ENCODE peak calls at places on chromosomes 3 and 15, in seven cellular contexts. One of them, this sample, is unnamed.

GRCh38 chr3:81726132-81726531 is 35.3 kb downstream of the GBE1 start:
- DNase-seq in right cardiac atrium: no peak
- DNase-seq in IMR-90: peak; percentile 56
- DNase-seq in psoas muscle: no peak
- DNase-seq in AG10803: peak; percentile 70
- DNase-seq in A549: no peak
- DNase-seq in neural progenitor cell: no peak
- DNase-seq in this sample: peak; percentile 31

GRCh38 chr3:194166682-194167479 is 30.9 kb downstream of the HES1 start:
- DNase-seq in IMR-90: no peak
- DNase-seq in psoas muscle: no peak
- DNase-seq in neural progenitor cell: peak; percentile 30
- DNase-seq in A549: no peak
- DNase-seq in right cardiac atrium: peak; percentile 85
- DNase-seq in AG10803: no peak
- DNase-seq in this sample: no peak

GRCh38 chr15:40338041-40338657 is 2.6 kb downstream of the CCDC9B start:
- DNase-seq in A549: peak; percentile 66
- DNase-seq in neural progenitor cell: peak; percentile 88
- DNase-seq in psoas muscle: peak; percentile 82
- DNase-seq in AG10803: peak; percentile 56
- DNase-seq in right cardiac atrium: peak; percentile 92
- DNase-seq in IMR-90: peak; percentile 60
- DNase-seq in this sample: no peak

GRCh38 chr3:11734-12133 is 184.8 kb upstream of the CHL1 start:
- DNase-seq in AG10803: peak; percentile 1
- DNase-seq in neural progenitor cell: peak; percentile 34
- DNase-seq in IMR-90: no peak
- DNase-seq in A549: peak; percentile 45
- DNase-seq in psoas muscle: peak; percentile 56
- DNase-seq in right cardiac atrium: peak; percentile 49
- DNase-seq in this sample: no peak

GRCh38 chr3:98731720-98732238 is 31.4 kb upstream of the ST3GAL6 start:
- DNase-seq in psoas muscle: no peak
- DNase-seq in AG10803: no peak
- DNase-seq in right cardiac atrium: no peak
- DNase-seq in neural progenitor cell: no peak
- DNase-seq in IMR-90: no peak
- DNase-seq in A549: no peak
- DNase-seq in this sample: no peak

GRCh38 chr3:63343674-63344073 is 65.6 kb downstream of the SYNPR start:
- DNase-seq in psoas muscle: peak; percentile 76
- DNase-seq in A549: peak; percentile 40
- DNase-seq in IMR-90: peak; percentile 92
- DNase-seq in AG10803: peak; percentile 98
- DNase-seq in right cardiac atrium: peak; percentile 68
- DNase-seq in neural progenitor cell: peak; percentile 54
- DNase-seq in this sample: peak; percentile 97

GRCh38 chr3:29313074-29313473 is 32.2 kb downstream of the RBMS3 start:
- DNase-seq in right cardiac atrium: no peak
- DNase-seq in IMR-90: peak; percentile 59
- DNase-seq in AG10803: peak; percentile 94
- DNase-seq in neural progenitor cell: no peak
- DNase-seq in psoas muscle: no peak
- DNase-seq in A549: no peak
- DNase-seq in this sample: no peak

GRCh38 chr3:192851821-192852352 is 65.8 kb downstream of the MB21D2 start:
- DNase-seq in IMR-90: peak; percentile 42
- DNase-seq in neural progenitor cell: no peak
- DNase-seq in A549: peak; percentile 79
- DNase-seq in psoas muscle: peak; percentile 76
- DNase-seq in AG10803: peak; percentile 75
- DNase-seq in right cardiac atrium: peak; percentile 67
- DNase-seq in this sample: peak; percentile 68

GRCh38 chr15:73383310-73384185 is 14.8 kb upstream of the HCN4 start:
- DNase-seq in right cardiac atrium: no peak
- DNase-seq in psoas muscle: no peak
- DNase-seq in IMR-90: no peak
- DNase-seq in AG10803: no peak
- DNase-seq in A549: no peak
- DNase-seq in neural progenitor cell: no peak
- DNase-seq in this sample: no peak

GRCh38 chr3:100254168-100254777 is 6.5 kb upstream of the TBC1D23 start:
- DNase-seq in A549: peak; percentile 65
- DNase-seq in AG10803: peak; percentile 71
- DNase-seq in right cardiac atrium: peak; percentile 69
- DNase-seq in IMR-90: peak; percentile 78
- DNase-seq in neural progenitor cell: peak; percentile 86
- DNase-seq in psoas muscle: no peak
- DNase-seq in this sample: no peak

GRCh38 chr15:61387675-61388074 is 158.6 kb upstream of the RORA start:
- DNase-seq in A549: no peak
- DNase-seq in neural progenitor cell: no peak
- DNase-seq in AG10803: no peak
- DNase-seq in psoas muscle: no peak
- DNase-seq in right cardiac atrium: no peak
- DNase-seq in IMR-90: no peak
- DNase-seq in this sample: peak; percentile 36

GRCh38 chr15:39880718-39881387 is 39.2 kb downstream of the GPR176 start:
- DNase-seq in AG10803: peak; percentile 18
- DNase-seq in IMR-90: no peak
- DNase-seq in neural progenitor cell: no peak
- DNase-seq in psoas muscle: no peak
- DNase-seq in A549: no peak
- DNase-seq in right cardiac atrium: no peak
- DNase-seq in this sample: no peak

GRCh38 chr3:188390775-188391443 is 237.0 kb downstream of the LPP start:
- DNase-seq in neural progenitor cell: peak; percentile 49
- DNase-seq in right cardiac atrium: no peak
- DNase-seq in AG10803: no peak
- DNase-seq in IMR-90: no peak
- DNase-seq in A549: no peak
- DNase-seq in psoas muscle: no peak
- DNase-seq in this sample: no peak

GRCh38 chr3:123695731-123696640 is 111.1 kb upstream of the HACD2 start:
- DNase-seq in AG10803: no peak
- DNase-seq in A549: no peak
- DNase-seq in right cardiac atrium: no peak
- DNase-seq in psoas muscle: no peak
- DNase-seq in IMR-90: no peak
- DNase-seq in neural progenitor cell: no peak
- DNase-seq in this sample: no peak

GRCh38 chr3:123696796-123697195 is 111.9 kb upstream of the HACD2 start:
- DNase-seq in psoas muscle: no peak
- DNase-seq in IMR-90: peak; percentile 14
- DNase-seq in right cardiac atrium: no peak
- DNase-seq in AG10803: no peak
- DNase-seq in neural progenitor cell: no peak
- DNase-seq in A549: no peak
- DNase-seq in this sample: no peak

GRCh38 chr3:123694377-123695147 is 109.7 kb upstream of the HACD2 start:
- DNase-seq in AG10803: no peak
- DNase-seq in A549: no peak
- DNase-seq in neural progenitor cell: no peak
- DNase-seq in right cardiac atrium: no peak
- DNase-seq in psoas muscle: no peak
- DNase-seq in IMR-90: peak; percentile 48
- DNase-seq in this sample: no peak

GRCh38 chr3:123693584-123693983 is 108.7 kb upstream of the HACD2 start:
- DNase-seq in right cardiac atrium: no peak
- DNase-seq in psoas muscle: no peak
- DNase-seq in neural progenitor cell: no peak
- DNase-seq in A549: no peak
- DNase-seq in IMR-90: no peak
- DNase-seq in AG10803: no peak
- DNase-seq in this sample: no peak

DNA sequence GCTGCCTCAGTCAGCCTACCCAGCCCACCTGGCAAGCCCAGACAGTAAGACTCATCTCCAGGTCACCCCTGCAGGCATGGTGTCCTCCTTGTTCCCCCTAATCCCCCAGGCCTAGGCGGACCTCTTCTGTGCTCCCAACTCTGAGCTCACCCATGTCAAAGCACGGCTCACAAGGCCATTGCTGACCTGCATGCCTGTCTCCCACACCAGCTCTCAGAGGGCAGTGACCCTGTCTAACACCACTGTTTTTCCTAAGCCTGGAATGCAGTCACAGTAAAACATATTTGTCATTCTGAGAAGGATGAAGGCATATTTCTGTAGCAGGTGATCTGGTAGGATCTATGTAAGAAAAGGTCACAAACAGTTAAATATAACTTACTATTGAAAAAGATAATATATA is 110.3 kb upstream of the HACD2 start:
- DNase-seq in right cardiac atrium: no peak
- DNase-seq in IMR-90: no peak
- DNase-seq in A549: no peak
- DNase-seq in AG10803: no peak
- DNase-seq in neural progenitor cell: no peak
- DNase-seq in psoas muscle: no peak
- DNase-seq in this sample: no peak
- H3K4me3 ChIP-seq in right cardiac atrium: no peak overlapping the region
- H3K4me3 ChIP-seq in IMR-90: no peak overlapping the region
- H3K4me3 ChIP-seq in A549: no peak overlapping the region
- H3K4me3 ChIP-seq in AG10803: no peak overlapping the region
- H3K4me3 ChIP-seq in neural progenitor cell: no peak overlapping the region
- H3K4me3 ChIP-seq in psoas muscle: no peak overlapping the region
- H3K4me3 ChIP-seq in this sample: no peak overlapping the region

GRCh38 chr3:9932535-9932842 is 1.1 kb upstream of the CRELD1 start:
- DNase-seq in IMR-90: no peak
- DNase-seq in neural progenitor cell: no peak
- DNase-seq in psoas muscle: no peak
- DNase-seq in AG10803: no peak
- DNase-seq in right cardiac atrium: no peak
- DNase-seq in A549: no peak
- DNase-seq in this sample: no peak
- H3K4me3 ChIP-seq in IMR-90: no peak overlapping the region
- H3K4me3 ChIP-seq in neural progenitor cell: peak overlapping the region; percentile 60
- H3K4me3 ChIP-seq in psoas muscle: peak overlapping the region; percentile 79
- H3K4me3 ChIP-seq in AG10803: no peak overlapping the region
- H3K4me3 ChIP-seq in right cardiac atrium: peak overlapping the region; percentile 63
- H3K4me3 ChIP-seq in A549: peak overlapping the region; percentile 73
- H3K4me3 ChIP-seq in this sample: peak overlapping the region; percentile 67

GRCh38 chr15:63381301-63382192 is at the start of gene CA12:
- DNase-seq in A549: peak; percentile 81
- DNase-seq in AG10803: no peak
- DNase-seq in right cardiac atrium: peak; percentile 73
- DNase-seq in psoas muscle: peak; percentile 63
- DNase-seq in IMR-90: peak; percentile 55
- DNase-seq in neural progenitor cell: peak; percentile 70
- DNase-seq in this sample: peak; percentile 31
- H3K4me3 ChIP-seq in A549: peak within 1 kb of the TSS; percentile 92
- H3K4me3 ChIP-seq in AG10803: peak within 1 kb of the TSS; percentile 65
- H3K4me3 ChIP-seq in right cardiac atrium: peak within 1 kb of the TSS; percentile 51
- H3K4me3 ChIP-seq in psoas muscle: peak within 1 kb of the TSS; percentile 66
- H3K4me3 ChIP-seq in IMR-90: peak within 1 kb of the TSS; percentile 54
- H3K4me3 ChIP-seq in neural progenitor cell: peak within 1 kb of the TSS; percentile 48
- H3K4me3 ChIP-seq in this sample: peak within 1 kb of the TSS; percentile 68

GRCh38 chr3:126197343-126197742 is 17.0 kb upstream of the ALDH1L1 start:
- DNase-seq in AG10803: no peak
- DNase-seq in neural progenitor cell: no peak
- DNase-seq in psoas muscle: no peak
- DNase-seq in A549: no peak
- DNase-seq in IMR-90: no peak
- DNase-seq in right cardiac atrium: no peak
- DNase-seq in this sample: no peak
- H3K4me3 ChIP-seq in AG10803: no peak overlapping the region
- H3K4me3 ChIP-seq in neural progenitor cell: no peak overlapping the region
- H3K4me3 ChIP-seq in psoas muscle: peak overlapping the region; percentile 31
- H3K4me3 ChIP-seq in A549: no peak overlapping the region
- H3K4me3 ChIP-seq in IMR-90: no peak overlapping the region
- H3K4me3 ChIP-seq in right cardiac atrium: no peak overlapping the region
- H3K4me3 ChIP-seq in this sample: no peak overlapping the region

DNA sequence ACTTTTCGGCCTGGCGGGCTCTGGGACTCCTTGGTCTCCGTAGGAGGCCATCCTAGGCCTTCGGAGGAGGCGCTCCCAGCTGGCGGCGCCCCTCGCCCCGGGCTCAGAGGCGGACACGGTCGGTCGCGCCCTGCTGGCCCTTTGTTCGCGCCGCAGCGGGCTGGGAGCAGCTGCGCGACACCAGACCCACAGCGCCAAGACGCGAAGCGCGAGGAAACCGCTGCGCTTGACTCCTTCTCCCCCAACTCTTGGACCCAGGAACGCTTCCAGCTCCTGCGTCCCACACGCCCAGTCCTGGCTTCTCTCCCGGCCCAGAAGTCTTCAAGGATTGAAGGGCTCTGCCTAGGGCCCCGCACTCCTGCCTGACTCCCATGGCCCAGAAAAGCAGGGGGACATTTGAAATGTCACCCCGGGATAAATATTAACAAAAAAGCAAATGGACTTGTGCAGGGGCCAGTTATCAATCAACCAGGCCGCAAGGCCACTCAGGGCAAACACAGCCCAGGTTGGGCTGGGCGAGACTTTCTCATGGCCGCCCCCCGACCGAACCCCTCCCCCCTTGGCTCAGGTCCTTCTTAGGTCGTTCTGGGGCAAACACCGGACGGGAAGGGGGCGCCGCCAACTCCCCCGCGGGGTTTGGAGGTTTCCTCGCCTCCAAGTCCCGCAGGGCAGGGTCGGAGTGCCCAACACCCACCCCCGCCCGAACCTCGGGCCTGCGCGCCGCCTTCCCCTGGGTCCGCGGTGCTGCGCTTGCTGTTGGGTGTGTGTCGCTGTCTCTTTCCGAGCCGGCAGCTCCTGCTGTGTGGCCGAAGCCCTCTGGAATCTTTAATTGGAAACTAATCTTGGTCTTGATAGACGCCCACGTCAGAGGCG is 5.1 kb downstream of the ONECUT1 start:
- DNase-seq in A549: no peak
- DNase-seq in neural progenitor cell: peak; percentile 69
- DNase-seq in psoas muscle: no peak
- DNase-seq in AG10803: no peak
- DNase-seq in IMR-90: no peak
- DNase-seq in right cardiac atrium: no peak
- DNase-seq in this sample: no peak
- H3K4me3 ChIP-seq in A549: no peak overlapping the region
- H3K4me3 ChIP-seq in neural progenitor cell: peak overlapping the region; percentile 50
- H3K4me3 ChIP-seq in psoas muscle: peak overlapping the region; percentile 7
- H3K4me3 ChIP-seq in AG10803: no peak overlapping the region
- H3K4me3 ChIP-seq in IMR-90: no peak overlapping the region
- H3K4me3 ChIP-seq in right cardiac atrium: peak overlapping the region; percentile 12
- H3K4me3 ChIP-seq in this sample: no peak overlapping the region